ENCODE peak calls at places on chromosomes 2 and 18, in six cellular contexts. V is Caco-2, T is AG08395, S is WTC11, I is GM04504, M is SHP77. H is an unnamed sample.

GRCh38 chr2:31275976-31276375 is 42.0 kb downstream of the EHD3 start:
- DNase-seq in T (no peak), M (no peak), V (no peak), S (no peak), I (no peak), H (no peak)

GRCh38 chr2:17479875-17480274 is 38.4 kb downstream of the RAD51AP2 start:
- DNase-seq in T (no peak), V (peak), S (no peak), I (no peak), M (no peak), H (no peak)

GRCh38 chr2:176795823-176796222 is 416.8 kb upstream of the HNRNPA3 start:
- DNase-seq in I (no peak), S (no peak), M (no peak), V (no peak), T (no peak), H (no peak)

GRCh38 chr2:25454824-25455611 is 113.3 kb upstream of the DNMT3A start:
- DNase-seq in M (no peak), T (no peak), I (no peak), V (no peak), S (no peak), H (no peak)

GRCh38 chr18:3528251-3528650 is 78.3 kb downstream of the TGIF1 start:
- DNase-seq in V (no peak), I (no peak), T (no peak), S (no peak), M (no peak), H (no peak)

GRCh38 chr2:161651547-161651946 is 27.3 kb downstream of the SLC4A10 start:
- DNase-seq in M (peak), I (no peak), T (no peak), V (no peak), S (no peak), H (no peak)

GRCh38 chr18:6355789-6356589 is 58.7 kb downstream of the L3MBTL4 start:
- DNase-seq in M (no peak), I (no peak), S (no peak), T (peak), V (no peak), H (no peak)

GRCh38 chr2:144535300-144535699 is 15.4 kb upstream of the ZEB2 start:
- DNase-seq in S (no peak), M (no peak), I (no peak), T (no peak), V (no peak), H (no peak)

GRCh38 chr18:51044928-51045587 is 15.0 kb downstream of the SMAD4 start:
- DNase-seq in I (no peak), S (no peak), V (no peak), T (no peak), M (no peak), H (no peak)

GRCh38 chr2:96119981-96120720 is 3.8 kb upstream of the ADRA2B start:
- DNase-seq in I (no peak), V (no peak), T (no peak), M (no peak), S (no peak), H (no peak)

GRCh38 chr2:196809260-196809659 is at the start of gene C2orf66:
- DNase-seq in V (no peak), I (no peak), M (no peak), T (no peak), S (no peak), H (no peak)

GRCh38 chr2:99420751-99421299 is 69.0 kb downstream of the REV1 start:
- DNase-seq in M (no peak), T (peak), I (no peak), V (no peak), S (no peak), H (no peak)

GRCh38 chr2:206158563-206159345 is 490 bp downstream of the NDUFS1 start:
- DNase-seq in I (peak), S (no peak), V (no peak), M (no peak), T (peak), H (no peak)

GRCh38 chr18:62331581-62332436 is 6.7 kb downstream of the TNFRSF11A start:
- DNase-seq in T (no peak), S (no peak), V (no peak), I (no peak), M (no peak), H (no peak)

GRCh38 chr18:31482051-31482450 is 15.9 kb upstream of the DSG2 start:
- DNase-seq in V (no peak), S (no peak), T (no peak), M (no peak), I (no peak), H (no peak)

GRCh38 chr2:30272761-30273573 is 41.6 kb downstream of the LBH start:
- DNase-seq in M (no peak), I (peak), T (peak), S (no peak), V (peak), H (no peak)